ENCODE peak calls at places on chromosomes 1 and 21, in seven cellular contexts. J is stomach, B is lung, H is tibial nerve, V is thoracic aorta, O is OCI-LY7, U is lower lobe of right lung. G is an unnamed sample.

GRCh38 chr1:221089803-221090202 is 210.6 kb downstream of the HLX start:
- DNase-seq in J (no peak), U (no peak), O (no peak), H (no peak), B (no peak), V (no peak), G (no peak)

GRCh38 chr1:203152158-203153034 is 23.2 kb downstream of the MYBPH start:
- DNase-seq in U (no peak), O (no peak), H (no peak), J (no peak), V (no peak), B (no peak), G (no peak)

GRCh38 chr21:32562426-32562825 is 22.9 kb downstream of the TCP10L start:
- DNase-seq in O (no peak), U (no peak), V (peak), J (peak), B (no peak), H (no peak), G (no peak)

GRCh38 chr1:208270679-208271111 is 26.5 kb upstream of the PLXNA2 start:
- DNase-seq in B (no peak), U (no peak), O (no peak), V (no peak), J (no peak), H (no peak), G (no peak)

GRCh38 chr1:33306561-33307493 is 14.1 kb downstream of the A3GALT2 start:
- DNase-seq in U (peak), V (no peak), H (no peak), J (no peak), B (no peak), O (no peak), G (no peak)

GRCh38 chr1:3575953-3576352 is 35.4 kb downstream of the MEGF6 start:
- DNase-seq in U (no peak), H (no peak), J (no peak), B (no peak), O (no peak), V (no peak), G (no peak)

GRCh38 chr1:214473392-214473791 is 78.0 kb downstream of the PTPN14 start:
- DNase-seq in O (no peak), V (no peak), U (no peak), H (no peak), J (no peak), B (no peak), G (no peak)

GRCh38 chr1:227776277-227776676 is 39.2 kb upstream of the PRSS38 start:
- DNase-seq in H (no peak), J (no peak), B (no peak), U (no peak), V (no peak), O (no peak), G (no peak)

GRCh38 chr1:27045973-27046558 is 33.4 kb upstream of the TENT5B start:
- DNase-seq in J (peak), U (peak), B (peak), O (peak), V (no peak), H (peak), G (peak)

GRCh38 chr1:77888071-77888428 is 374 bp upstream of the NEXN start:
- DNase-seq in B (peak), O (no peak), H (no peak), J (no peak), V (no peak), U (no peak), G (no peak)

GRCh38 chr1:81666586-81666985 is 134.1 kb upstream of the ADGRL2 start:
- DNase-seq in U (no peak), J (no peak), B (no peak), H (no peak), O (no peak), V (no peak), G (no peak)

GRCh38 chr1:50620680-50621329 is 197.6 kb upstream of the DMRTA2 start:
- DNase-seq in O (peak), V (no peak), B (peak), J (peak), U (peak), H (no peak), G (no peak)

GRCh38 chr1:5768014-5768413 is 224.2 kb downstream of the NPHP4 start:
- DNase-seq in H (no peak), V (no peak), O (no peak), B (no peak), U (no peak), J (no peak), G (no peak)

GRCh38 chr1:5771788-5772187 is 220.4 kb downstream of the NPHP4 start:
- DNase-seq in J (no peak), O (no peak), V (no peak), H (no peak), U (no peak), B (no peak), G (no peak)

GRCh38 chr1:5770981-5771765 is 221.1 kb downstream of the NPHP4 start:
- DNase-seq in H (no peak), J (no peak), V (no peak), B (no peak), O (no peak), U (no peak), G (no peak)

GRCh38 chr1:5769760-5770159 is 222.5 kb downstream of the NPHP4 start:
- DNase-seq in U (no peak), V (no peak), O (no peak), H (no peak), B (no peak), J (no peak), G (no peak)

DNA sequence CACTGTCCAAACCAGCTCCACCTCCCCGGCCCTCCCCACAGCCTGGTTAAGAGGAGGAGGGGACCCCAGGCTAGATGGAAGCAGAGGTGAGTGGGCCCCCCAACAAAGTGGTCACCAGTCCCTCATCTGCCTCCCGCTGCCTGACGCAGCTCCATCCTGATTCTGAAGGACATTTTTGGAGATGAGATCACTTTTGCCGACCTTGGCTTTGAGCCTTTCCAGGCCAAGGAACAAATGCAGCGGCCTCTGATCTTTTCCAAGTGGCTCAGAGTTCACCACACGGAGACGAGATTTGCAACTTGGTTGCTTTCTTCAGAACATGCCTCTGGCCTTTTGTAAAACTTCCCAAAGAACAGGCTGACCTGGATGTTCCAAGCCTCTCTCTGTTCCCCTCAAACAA is 223.1 kb downstream of the NPHP4 start:
- DNase-seq in H (no peak), V (no peak), B (no peak), J (no peak), U (no peak), O (no peak), G (no peak)
- H3K27ac ChIP-seq in H (no peak), V (no peak), B (no peak), J (no peak), U (no peak), O (no peak), G (peak)

GRCh38 chr21:38628426-38628825 is 130.1 kb upstream of the ERG start:
- DNase-seq in J (no peak), O (no peak), V (no peak), H (no peak), B (no peak), U (no peak), G (no peak)
- TF ChIP-seq CTCF in J (no peak), O (no peak), V (peak), H (no peak), B (no peak), U (no peak), G (no peak)

GRCh38 chr1:38803647-38804046 is 55.9 kb downstream of the RRAGC start:
- DNase-seq in B (no peak), H (no peak), J (no peak), V (no peak), O (no peak), U (no peak), G (no peak)
- H3K4me3 ChIP-seq in B (no peak), H (no peak), J (peak), V (peak), O (no peak), U (peak), G (peak)

GRCh38 chr1:28508435-28508754 is 2.6 kb downstream of the RCC1 start:
- DNase-seq in H (no peak), O (peak), V (no peak), B (no peak), J (no peak), U (no peak), G (no peak)

GRCh38 chr1:28507646-28508434 is 2.0 kb downstream of the RCC1 start:
- DNase-seq in V (no peak), O (peak), J (no peak), U (no peak), H (no peak), B (no peak), G (no peak)

GRCh38 chr1:28505406-28506187 is at the start of gene RCC1:
- DNase-seq in O (peak), H (peak), U (peak), B (peak), J (peak), V (peak), G (peak)

GRCh38 chr1:28506907-28507246 is 1.0 kb downstream of the RCC1 start:
- DNase-seq in O (peak), V (no peak), B (no peak), U (no peak), J (no peak), H (no peak), G (no peak)

GRCh38 chr1:28507247-28507645 is 1.4 kb downstream of the RCC1 start:
- DNase-seq in B (no peak), V (no peak), H (no peak), J (no peak), O (peak), U (no peak), G (no peak)
- H3K27ac ChIP-seq in B (peak), V (peak), H (peak), J (peak), O (peak), U (peak), G (peak)

DNA sequence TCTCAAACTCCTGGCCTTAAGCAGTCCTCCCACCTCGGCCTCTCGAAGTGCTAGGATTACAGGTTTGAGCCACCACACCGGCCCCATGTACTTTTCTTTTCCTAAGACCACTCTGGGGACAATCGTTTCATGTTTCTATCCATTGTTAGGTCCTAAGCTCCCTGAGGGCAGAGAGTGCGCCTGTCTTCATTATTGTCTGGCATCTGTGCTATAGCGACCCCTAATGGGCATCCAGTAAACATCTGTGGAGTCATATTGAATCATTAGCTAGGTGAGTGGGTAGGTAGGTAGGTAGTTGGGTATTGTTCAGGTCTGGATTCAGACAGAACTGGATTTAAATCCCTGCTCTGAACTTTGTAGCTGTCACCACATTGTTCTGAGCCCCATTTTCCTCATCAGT is 66.1 kb downstream of the TMEM53 start:
- DNase-seq in O (peak), B (no peak), V (no peak), J (no peak), H (no peak), U (no peak), G (no peak)
- TF ChIP-seq CTCF in O (peak), B (no peak), V (no peak), J (no peak), H (no peak), U (no peak), G (no peak)

GRCh38 chr1:241266121-241266520 is 90.9 kb downstream of the RGS7 start:
- DNase-seq in H (no peak), V (no peak), O (no peak), B (no peak), J (no peak), U (no peak), G (no peak)

GRCh38 chr1:241271427-241271826 is 85.6 kb downstream of the RGS7 start:
- DNase-seq in V (no peak), J (peak), O (no peak), U (no peak), H (no peak), B (no peak), G (no peak)

GRCh38 chr1:241270016-241270415 is 87.0 kb downstream of the RGS7 start:
- DNase-seq in V (no peak), B (no peak), U (no peak), J (no peak), O (no peak), H (no peak), G (no peak)

GRCh38 chr1:241269116-241269515 is 87.9 kb downstream of the RGS7 start:
- DNase-seq in H (no peak), O (no peak), J (no peak), V (no peak), U (no peak), B (no peak), G (no peak)

DNA sequence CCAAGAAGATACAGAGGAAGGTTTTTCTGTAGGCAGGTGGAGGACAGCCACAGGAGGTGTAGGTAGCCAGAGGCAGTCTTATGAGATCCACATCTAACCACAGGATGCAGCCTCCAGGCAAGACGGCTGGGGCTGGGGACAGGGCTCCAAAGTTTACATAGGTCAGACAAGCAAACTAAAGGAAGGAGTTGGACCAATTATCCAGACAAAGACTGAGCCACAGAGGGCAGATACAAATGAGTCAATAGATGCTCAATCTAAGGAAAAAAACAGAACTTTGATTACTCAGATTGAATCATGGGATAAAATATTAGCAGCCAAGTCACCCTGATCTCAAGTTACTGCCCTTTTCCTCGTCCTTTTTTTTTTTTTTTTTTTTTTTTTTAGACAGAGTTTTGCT is 91.6 kb downstream of the RGS7 start:
- DNase-seq in J (no peak), H (no peak), V (no peak), U (no peak), B (no peak), O (no peak), G (no peak)
- H3K4me3 ChIP-seq in J (no peak), H (no peak), V (no peak), U (no peak), B (no peak), O (no peak), G (no peak)

GRCh38 chr1:45004281-45004920 is 6.7 kb downstream of the HECTD3 start:
- DNase-seq in U (no peak), B (no peak), J (no peak), O (no peak), H (no peak), V (no peak), G (no peak)

GRCh38 chr1:45002650-45003645 is 8.2 kb downstream of the HECTD3 start:
- DNase-seq in B (no peak), J (no peak), H (no peak), V (no peak), U (no peak), O (no peak), G (no peak)

GRCh38 chr1:44999232-44999631 is 11.9 kb downstream of the HECTD3 start:
- DNase-seq in J (no peak), H (no peak), B (no peak), U (no peak), V (no peak), O (no peak), G (no peak)

GRCh38 chr1:45003741-45004140 is 7.4 kb downstream of the HECTD3 start:
- DNase-seq in V (no peak), U (no peak), J (no peak), B (no peak), O (no peak), H (no peak), G (no peak)

GRCh38 chr1:45001011-45001481 is 10.1 kb downstream of the HECTD3 start:
- DNase-seq in V (no peak), J (peak), O (no peak), H (no peak), U (peak), B (peak), G (peak)
- H3K27ac ChIP-seq in V (no peak), J (no peak), O (no peak), H (no peak), U (peak), B (peak), G (peak)

DNA sequence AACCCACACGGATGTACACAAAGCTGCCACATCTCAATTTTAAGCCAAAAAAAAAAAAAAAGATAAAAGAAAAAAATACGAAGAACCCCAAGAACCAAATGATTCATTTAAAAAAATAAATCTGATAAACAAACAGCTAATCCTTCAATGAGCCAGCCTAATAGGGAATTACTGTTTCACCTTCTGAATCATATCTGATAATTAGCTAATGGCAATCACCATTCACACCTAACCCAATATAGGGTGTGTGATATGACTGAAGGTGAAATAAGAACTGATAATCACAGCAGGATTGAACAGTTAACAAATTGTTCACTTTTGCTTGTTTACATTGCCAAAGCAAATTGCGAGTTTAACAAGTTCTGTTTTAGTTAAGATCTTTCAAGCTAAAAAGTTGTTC is 61.4 kb downstream of the LAMC2 start:
- DNase-seq in J (no peak), V (no peak), H (no peak), O (no peak), B (no peak), U (no peak), G (no peak)
- TF ChIP-seq CTCF in J (no peak), V (no peak), H (no peak), O (no peak), B (no peak), U (no peak), G (no peak)

GRCh38 chr1:36109041-36109679 is 15.9 kb downstream of the COL8A2 start:
- DNase-seq in U (no peak), J (no peak), O (no peak), B (no peak), V (no peak), H (no peak), G (no peak)
- H3K4me3 ChIP-seq in U (no peak), J (no peak), O (no peak), B (no peak), V (no peak), H (no peak), G (no peak)